ENCODE peak calls at places on chromosomes 7 and 10, in seven cellular contexts. M, P, O, X, L, Q and C are unnamed samples.

GRCh38 chr7:117435475-117436043 is 8.3 kb upstream of the ASZ1 start:
- DNase-seq in P (no peak), M (no peak), Q (no peak), O (no peak), X (no peak), L (no peak), C (no peak)

GRCh38 chr10:108911814-108912541 is 1011.3 kb downstream of the XPNPEP1 start:
- DNase-seq in O (peak), Q (no peak), X (peak), M (peak), L (no peak), P (peak), C (no peak)

GRCh38 chr7:41107330-41107937 is 595.5 kb downstream of the INHBA start:
- DNase-seq in X (no peak), M (no peak), Q (no peak), L (no peak), P (no peak), O (no peak), C (no peak)

GRCh38 chr10:77474939-77475338 is 162.7 kb downstream of the KCNMA1 start:
- DNase-seq in Q (no peak), X (no peak), L (no peak), O (no peak), P (no peak), M (no peak), C (no peak)

GRCh38 chr7:31782411-31782991 is 95.5 kb downstream of the PPP1R17 start:
- DNase-seq in O (no peak), Q (peak), X (peak), M (no peak), L (no peak), P (no peak), C (no peak)

GRCh38 chr10:124419635-124420034 is 912 bp upstream of the OAT start:
- DNase-seq in P (no peak), O (no peak), L (no peak), Q (no peak), M (no peak), X (no peak), C (no peak)

GRCh38 chr10:10665750-10666149 is 351.9 kb upstream of the CELF2 start:
- DNase-seq in Q (no peak), X (no peak), O (no peak), M (peak), L (no peak), P (no peak), C (no peak)

GRCh38 chr10:29648983-29649268 is 14.2 kb upstream of the SVIL start:
- DNase-seq in P (no peak), Q (no peak), O (no peak), M (no peak), X (peak), L (no peak), C (no peak)

GRCh38 chr7:107152011-107152410 is 16.8 kb upstream of the HBP1 start:
- DNase-seq in P (no peak), X (peak), Q (no peak), L (no peak), M (no peak), O (no peak), C (peak)

GRCh38 chr7:81789406-81790139 is 19.7 kb upstream of the HGF start:
- DNase-seq in P (no peak), L (no peak), X (peak), M (no peak), O (no peak), Q (no peak), C (no peak)

GRCh38 chr7:44177570-44178131 is 11.6 kb downstream of the GCK start:
- DNase-seq in P (no peak), L (no peak), M (no peak), X (no peak), Q (no peak), O (no peak), C (no peak)

GRCh38 chr7:100351657-100352058 is 6.3 kb upstream of the PILRB start:
- DNase-seq in X (no peak), O (no peak), P (no peak), Q (no peak), M (no peak), L (no peak), C (no peak)

GRCh38 chr10:99528867-99529285 is 3.9 kb upstream of the NKX2-3 start:
- DNase-seq in L (no peak), O (no peak), M (no peak), P (no peak), X (no peak), Q (no peak), C (no peak)

GRCh38 chr10:71577345-71577744 is 142.2 kb downstream of the C10orf105 start:
- DNase-seq in Q (no peak), O (no peak), M (no peak), L (no peak), P (no peak), X (no peak), C (no peak)

GRCh38 chr10:102713814-102714620 is at the start of gene ARL3:
- DNase-seq in X (peak), O (peak), Q (peak), L (peak), M (peak), P (peak), C (peak)
- TF ChIP-seq CTCF in X (no peak), O (peak), Q (peak), L (peak), M (peak), P (peak), C (peak)

DNA sequence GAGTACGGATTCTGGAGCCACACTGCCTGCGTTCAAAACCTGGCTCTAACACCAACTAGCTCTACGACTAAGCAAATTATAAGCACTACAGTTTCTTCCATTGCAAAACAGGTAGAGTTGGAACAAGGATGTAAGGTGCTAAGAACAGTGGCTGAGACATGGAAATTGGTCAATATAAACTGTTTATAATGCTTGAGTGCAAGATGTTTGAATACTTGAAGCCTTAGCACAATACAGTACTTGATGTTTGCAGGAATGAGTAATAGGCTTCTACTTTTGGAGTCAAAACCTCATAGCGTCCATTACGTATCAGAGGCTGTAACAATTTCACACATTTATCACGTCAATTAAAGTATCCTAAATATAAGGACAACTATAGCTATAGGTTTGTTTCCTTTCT is 6.9 kb downstream of the NT5C2 start:
- DNase-seq in X (no peak), O (no peak), M (no peak), L (no peak), P (no peak), Q (no peak), C (no peak)
- H3K4me3 ChIP-seq in X (no peak), O (no peak), M (no peak), L (no peak), P (peak), Q (no peak), C (no peak)

GRCh38 chr10:3068968-3069737 is 1.8 kb downstream of the PFKP start:
- DNase-seq in P (no peak), X (no peak), L (peak), Q (no peak), M (peak), O (no peak), C (no peak)
- TF ChIP-seq CTCF in P (no peak), X (no peak), L (no peak), Q (no peak), M (no peak), O (no peak), C (no peak)

DNA sequence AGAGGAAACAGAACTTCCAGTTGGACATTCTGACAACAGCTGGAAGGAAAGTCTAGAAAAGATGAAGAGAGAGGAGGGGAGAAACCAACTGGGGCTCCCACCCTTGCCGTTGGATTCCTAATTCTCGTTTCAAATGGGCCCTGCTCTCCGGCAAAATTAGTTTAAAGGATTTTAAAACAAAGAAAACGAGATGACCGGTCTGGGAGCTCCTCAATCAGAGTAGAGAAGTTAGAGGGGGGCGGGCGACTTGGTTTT is 1.5 kb upstream of the EN2 start:
- DNase-seq in M (no peak), O (no peak), L (no peak), Q (no peak), X (no peak), P (no peak), C (no peak)
- H3K4me3 ChIP-seq in M (peak), O (no peak), L (no peak), Q (no peak), X (no peak), P (peak), C (no peak)

GRCh38 chr10:85873063-85873462 is 493.5 kb downstream of the GRID1 start:
- DNase-seq in L (no peak), O (no peak), X (no peak), P (no peak), M (no peak), Q (no peak), C (no peak)

GRCh38 chr10:85868627-85869499 is 497.7 kb downstream of the GRID1 start:
- DNase-seq in M (no peak), L (no peak), X (no peak), P (no peak), Q (no peak), O (no peak), C (no peak)

DNA sequence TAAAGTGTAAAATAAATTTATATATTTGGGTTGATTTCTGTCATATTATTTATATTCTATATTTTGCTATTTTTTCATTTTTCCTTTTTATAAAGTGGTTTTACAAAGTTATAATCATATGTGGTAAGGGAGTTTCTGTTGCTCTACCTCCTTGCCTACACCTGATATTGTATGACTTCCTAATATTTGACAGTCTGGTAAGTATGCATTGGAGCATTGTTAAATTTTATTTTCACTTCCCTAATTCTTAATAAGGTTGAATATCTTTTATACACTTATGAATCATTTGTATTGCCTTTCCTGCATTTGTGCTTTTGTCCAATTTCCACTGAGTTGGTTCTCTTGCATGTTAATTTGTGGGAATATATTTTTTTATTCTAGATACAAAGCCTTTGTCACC is 492.4 kb downstream of the GRID1 start:
- DNase-seq in Q (no peak), L (no peak), M (no peak), O (no peak), P (no peak), X (no peak), C (no peak)
- TF ChIP-seq CTCF in Q (no peak), L (no peak), M (no peak), O (no peak), P (no peak), X (no peak), C (no peak)